ENCODE peak calls at places on chromosomes 7 and 10, in eight cellular contexts. One of them, this sample, is unnamed.

GRCh38 chr10:11527068-11527467 is 84.4 kb downstream of the USP6NL start:
- DNase-seq in activated T-cell treated with anti-CD3 and anti-CD28 coated beads, Interleukin-2, amount 50 U/mL, for 24 hours: no peak
- DNase-seq in mammary epithelial cell: no peak
- DNase-seq in effector CD8-positive, alpha-beta T cell: no peak
- DNase-seq in stimulated activated CD8-positive, alpha-beta memory T cell treated with anti-CD3 and anti-CD28 coated beads, Interleukin-4, amount 100 ng/mL, for 24 hours: no peak
- DNase-seq in stimulated activated CD4-positive, alpha-beta T cell treated with anti-CD3 and anti-CD28 coated beads, Interleukin-1b, Interleukin-23, amount 100 ng/mL, for 24 hours: no peak
- DNase-seq in putamen: no peak
- DNase-seq in memory B cell: no peak
- DNase-seq in this sample: no peak

GRCh38 chr10:102450374-102451104 is 804 bp downstream of the C10orf95 start:
- DNase-seq in activated T-cell treated with anti-CD3 and anti-CD28 coated beads, Interleukin-2, amount 50 U/mL, for 24 hours: peak; percentile 90
- DNase-seq in mammary epithelial cell: peak; percentile 86
- DNase-seq in effector CD8-positive, alpha-beta T cell: peak; percentile 70
- DNase-seq in stimulated activated CD8-positive, alpha-beta memory T cell treated with anti-CD3 and anti-CD28 coated beads, Interleukin-4, amount 100 ng/mL, for 24 hours: peak; percentile 77
- DNase-seq in stimulated activated CD4-positive, alpha-beta T cell treated with anti-CD3 and anti-CD28 coated beads, Interleukin-1b, Interleukin-23, amount 100 ng/mL, for 24 hours: no peak
- DNase-seq in putamen: peak; percentile 87
- DNase-seq in memory B cell: peak; percentile 81
- DNase-seq in this sample: peak; percentile 86

GRCh38 chr7:80622531-80622930 is 15.9 kb upstream of the CD36 start:
- DNase-seq in activated T-cell treated with anti-CD3 and anti-CD28 coated beads, Interleukin-2, amount 50 U/mL, for 24 hours: no peak
- DNase-seq in mammary epithelial cell: peak; percentile 23
- DNase-seq in effector CD8-positive, alpha-beta T cell: no peak
- DNase-seq in stimulated activated CD8-positive, alpha-beta memory T cell treated with anti-CD3 and anti-CD28 coated beads, Interleukin-4, amount 100 ng/mL, for 24 hours: no peak
- DNase-seq in stimulated activated CD4-positive, alpha-beta T cell treated with anti-CD3 and anti-CD28 coated beads, Interleukin-1b, Interleukin-23, amount 100 ng/mL, for 24 hours: no peak
- DNase-seq in putamen: no peak
- DNase-seq in memory B cell: no peak
- DNase-seq in this sample: no peak

GRCh38 chr7:2281556-2281955 is 32.7 kb downstream of the SNX8 start:
- DNase-seq in activated T-cell treated with anti-CD3 and anti-CD28 coated beads, Interleukin-2, amount 50 U/mL, for 24 hours: no peak
- DNase-seq in mammary epithelial cell: no peak
- DNase-seq in effector CD8-positive, alpha-beta T cell: no peak
- DNase-seq in stimulated activated CD8-positive, alpha-beta memory T cell treated with anti-CD3 and anti-CD28 coated beads, Interleukin-4, amount 100 ng/mL, for 24 hours: no peak
- DNase-seq in stimulated activated CD4-positive, alpha-beta T cell treated with anti-CD3 and anti-CD28 coated beads, Interleukin-1b, Interleukin-23, amount 100 ng/mL, for 24 hours: no peak
- DNase-seq in putamen: peak; percentile 14
- DNase-seq in memory B cell: no peak
- DNase-seq in this sample: no peak

GRCh38 chr7:77687100-77687746 is 9.0 kb upstream of the RSBN1L start:
- DNase-seq in activated T-cell treated with anti-CD3 and anti-CD28 coated beads, Interleukin-2, amount 50 U/mL, for 24 hours: no peak
- DNase-seq in mammary epithelial cell: no peak
- DNase-seq in effector CD8-positive, alpha-beta T cell: no peak
- DNase-seq in stimulated activated CD8-positive, alpha-beta memory T cell treated with anti-CD3 and anti-CD28 coated beads, Interleukin-4, amount 100 ng/mL, for 24 hours: no peak
- DNase-seq in stimulated activated CD4-positive, alpha-beta T cell treated with anti-CD3 and anti-CD28 coated beads, Interleukin-1b, Interleukin-23, amount 100 ng/mL, for 24 hours: no peak
- DNase-seq in putamen: no peak
- DNase-seq in memory B cell: no peak
- DNase-seq in this sample: no peak

GRCh38 chr7:103630318-103630717 is 184.3 kb upstream of the SLC26A5 start:
- DNase-seq in activated T-cell treated with anti-CD3 and anti-CD28 coated beads, Interleukin-2, amount 50 U/mL, for 24 hours: no peak
- DNase-seq in mammary epithelial cell: no peak
- DNase-seq in effector CD8-positive, alpha-beta T cell: no peak
- DNase-seq in stimulated activated CD8-positive, alpha-beta memory T cell treated with anti-CD3 and anti-CD28 coated beads, Interleukin-4, amount 100 ng/mL, for 24 hours: no peak
- DNase-seq in stimulated activated CD4-positive, alpha-beta T cell treated with anti-CD3 and anti-CD28 coated beads, Interleukin-1b, Interleukin-23, amount 100 ng/mL, for 24 hours: no peak
- DNase-seq in putamen: no peak
- DNase-seq in memory B cell: no peak
- DNase-seq in this sample: no peak

GRCh38 chr10:109961181-109962001 is 38.1 kb upstream of the XPNPEP1 start:
- DNase-seq in activated T-cell treated with anti-CD3 and anti-CD28 coated beads, Interleukin-2, amount 50 U/mL, for 24 hours: no peak
- DNase-seq in mammary epithelial cell: peak; percentile 62
- DNase-seq in effector CD8-positive, alpha-beta T cell: no peak
- DNase-seq in stimulated activated CD8-positive, alpha-beta memory T cell treated with anti-CD3 and anti-CD28 coated beads, Interleukin-4, amount 100 ng/mL, for 24 hours: no peak
- DNase-seq in stimulated activated CD4-positive, alpha-beta T cell treated with anti-CD3 and anti-CD28 coated beads, Interleukin-1b, Interleukin-23, amount 100 ng/mL, for 24 hours: no peak
- DNase-seq in putamen: no peak
- DNase-seq in memory B cell: no peak
- DNase-seq in this sample: no peak

GRCh38 chr10:78783753-78784152 is 285.0 kb upstream of the ZMIZ1 start:
- DNase-seq in activated T-cell treated with anti-CD3 and anti-CD28 coated beads, Interleukin-2, amount 50 U/mL, for 24 hours: no peak
- DNase-seq in mammary epithelial cell: no peak
- DNase-seq in effector CD8-positive, alpha-beta T cell: no peak
- DNase-seq in stimulated activated CD8-positive, alpha-beta memory T cell treated with anti-CD3 and anti-CD28 coated beads, Interleukin-4, amount 100 ng/mL, for 24 hours: no peak
- DNase-seq in stimulated activated CD4-positive, alpha-beta T cell treated with anti-CD3 and anti-CD28 coated beads, Interleukin-1b, Interleukin-23, amount 100 ng/mL, for 24 hours: no peak
- DNase-seq in putamen: no peak
- DNase-seq in memory B cell: no peak
- DNase-seq in this sample: no peak

GRCh38 chr10:26881600-26882331 is 21.0 kb upstream of the ABI1 start:
- DNase-seq in activated T-cell treated with anti-CD3 and anti-CD28 coated beads, Interleukin-2, amount 50 U/mL, for 24 hours: no peak
- DNase-seq in mammary epithelial cell: peak; percentile 55
- DNase-seq in effector CD8-positive, alpha-beta T cell: no peak
- DNase-seq in stimulated activated CD8-positive, alpha-beta memory T cell treated with anti-CD3 and anti-CD28 coated beads, Interleukin-4, amount 100 ng/mL, for 24 hours: no peak
- DNase-seq in stimulated activated CD4-positive, alpha-beta T cell treated with anti-CD3 and anti-CD28 coated beads, Interleukin-1b, Interleukin-23, amount 100 ng/mL, for 24 hours: no peak
- DNase-seq in putamen: peak; percentile 63
- DNase-seq in memory B cell: no peak
- DNase-seq in this sample: no peak

This sample was measured in GM18507.